ENCODE peak calls at places on chromosomes 11 and 22, in ten cellular contexts. I is NCI-H2107, H is activated T-cell treated with anti-CD3 and anti-CD28 coated beads for 24 hours, L is RPMI8226, R is GM20000, O is posterior cingulate gyrus, X is fibroblast of the aortic adventitia, U is NCI-H1092, G is iris pigment epithelial cell, Q is cardiac fibroblast. Y is an unnamed sample.

GRCh38 chr22:37418627-37419369 is 8.5 kb downstream of the ELFN2 start:
- DNase-seq in X (no peak), Q (no peak), U (no peak), O (peak), I (no peak), R (no peak), L (no peak), H (no peak), G (no peak), Y (no peak)

GRCh38 chr11:71499125-71499524 is 27.9 kb upstream of the KRTAP5-7 start:
- DNase-seq in G (no peak), U (no peak), I (no peak), O (peak), L (no peak), H (no peak), X (no peak), Q (no peak), R (no peak), Y (no peak)

GRCh38 chr22:23036684-23037428 is 33.5 kb upstream of the GNAZ start:
- DNase-seq in G (peak), Q (peak), H (no peak), U (no peak), R (no peak), X (peak), L (no peak), I (no peak), O (no peak), Y (no peak)

GRCh38 chr11:88604255-88604654 is 266.7 kb upstream of the CTSC start:
- DNase-seq in U (no peak), O (no peak), R (no peak), L (no peak), G (peak), I (no peak), H (no peak), X (peak), Q (peak), Y (no peak)

GRCh38 chr11:72786305-72787261 is 7.3 kb downstream of the STARD10 start:
- DNase-seq in H (no peak), X (no peak), O (peak), L (no peak), G (no peak), I (no peak), U (peak), Q (no peak), R (no peak), Y (no peak)

GRCh38 chr11:126914941-126915340 is 85.6 kb downstream of the KIRREL3 start:
- DNase-seq in L (no peak), Q (no peak), O (no peak), G (peak), R (no peak), I (no peak), H (no peak), X (peak), U (no peak), Y (no peak)

GRCh38 chr11:128328955-128329551 is 258.3 kb downstream of the ETS1 start:
- DNase-seq in Q (peak), R (no peak), I (no peak), X (no peak), O (no peak), U (no peak), G (no peak), L (no peak), H (no peak), Y (no peak)

GRCh38 chr11:74672332-74672955 is 58.8 kb downstream of the CHRDL2 start:
- DNase-seq in X (no peak), H (no peak), O (peak), G (peak), L (no peak), Q (peak), R (no peak), U (no peak), I (no peak), Y (no peak)

GRCh38 chr22:45707605-45708004 is 36.0 kb downstream of the ATXN10 start:
- DNase-seq in G (no peak), U (no peak), X (no peak), I (no peak), L (no peak), H (no peak), Q (no peak), R (no peak), O (no peak), Y (no peak)

GRCh38 chr11:45659818-45660160 is 5.6 kb downstream of the CHST1 start:
- DNase-seq in L (no peak), X (no peak), O (peak), I (no peak), Q (no peak), R (no peak), U (no peak), H (no peak), G (no peak), Y (no peak)

GRCh38 chr11:75399344-75400109 is at the start of gene RPS3:
- DNase-seq in I (peak), Q (peak), H (peak), X (peak), L (peak), G (peak), R (peak), U (peak), O (peak), Y (peak)

GRCh38 chr22:24510694-24511625 is 15.8 kb downstream of the UPB1 start:
- DNase-seq in H (no peak), U (no peak), O (peak), I (no peak), G (peak), R (no peak), L (peak), Q (peak), X (peak), Y (peak)

GRCh38 chr11:17986007-17986710 is 26.7 kb downstream of the SERGEF start:
- DNase-seq in H (no peak), L (no peak), I (no peak), Q (peak), X (peak), O (no peak), U (no peak), R (no peak), G (peak), Y (no peak)

GRCh38 chr22:17808688-17809403 is 34.6 kb upstream of the BID start:
- DNase-seq in O (no peak), L (no peak), I (peak), H (no peak), R (no peak), G (peak), Q (peak), U (no peak), X (no peak), Y (no peak)

GRCh38 chr11:11570823-11571222 is 51.0 kb downstream of the GALNT18 start:
- DNase-seq in O (no peak), U (no peak), H (no peak), L (no peak), Q (no peak), I (no peak), G (no peak), X (no peak), R (no peak), Y (no peak)

GRCh38 chr11:120566176-120566575 is 54.6 kb downstream of the GRIK4 start:
- DNase-seq in I (no peak), L (no peak), O (no peak), U (no peak), Q (peak), G (peak), H (no peak), X (no peak), R (no peak), Y (no peak)

GRCh38 chr11:79101736-79102135 is 339.1 kb downstream of the TENM4 start:
- DNase-seq in G (no peak), I (no peak), O (no peak), Q (no peak), X (peak), H (no peak), L (no peak), U (no peak), R (no peak), Y (no peak)

GRCh38 chr11:11814614-11815452 is 26.9 kb upstream of the USP47 start:
- DNase-seq in U (no peak), Q (no peak), I (no peak), X (no peak), R (no peak), G (no peak), H (no peak), O (no peak), L (no peak), Y (no peak)

GRCh38 chr22:42365942-42366660 is 66.1 kb downstream of the NFAM1 start:
- DNase-seq in R (no peak), U (peak), I (no peak), X (no peak), G (no peak), O (no peak), Q (no peak), L (no peak), H (no peak), Y (no peak)

GRCh38 chr11:612961-613300 is 2.8 kb downstream of the IRF7 start:
- DNase-seq in U (no peak), X (no peak), O (no peak), G (no peak), R (no peak), I (no peak), L (no peak), Q (no peak), H (no peak), Y (no peak)

GRCh38 chr22:19478086-19478392 is 954 bp downstream of the UFD1 start:
- DNase-seq in Q (peak), U (no peak), X (no peak), O (no peak), I (no peak), R (no peak), G (no peak), H (no peak), L (no peak), Y (no peak)

GRCh38 chr22:42792909-42793847 is 63.9 kb downstream of the ARFGAP3 start:
- DNase-seq in O (peak), H (no peak), I (no peak), R (no peak), Q (no peak), L (no peak), X (no peak), G (no peak), U (no peak), Y (no peak)

GRCh38 chr11:2789791-2790580 is 90.2 kb upstream of the KCNQ1OT1 start:
- DNase-seq in H (no peak), I (no peak), U (no peak), G (no peak), O (peak), R (no peak), X (no peak), Q (no peak), L (no peak), Y (peak)

GRCh38 chr22:47357493-47357892 is 595.0 kb downstream of the TBC1D22A start:
- DNase-seq in Q (no peak), R (no peak), U (no peak), G (no peak), L (no peak), O (no peak), X (no peak), I (no peak), H (no peak), Y (no peak)

GRCh38 chr11:110971110-110971509 is 258.9 kb upstream of the ARHGAP20 start:
- DNase-seq in H (no peak), R (no peak), L (no peak), O (no peak), U (no peak), G (peak), Q (peak), I (no peak), X (peak), Y (no peak)

GRCh38 chr11:66011239-66011784 is 496 bp upstream of the CST6 start:
- DNase-seq in H (no peak), U (no peak), R (peak), Q (peak), L (no peak), O (no peak), G (peak), I (no peak), X (peak), Y (no peak)

GRCh38 chr11:117189941-117190544 is 9.1 kb upstream of the TAGLN start:
- DNase-seq in G (no peak), U (no peak), L (no peak), Q (no peak), H (no peak), O (peak), R (no peak), X (no peak), I (no peak), Y (peak)

GRCh38 chr11:1938343-1939005 is 8.7 kb upstream of the MRPL23 start:
- DNase-seq in O (peak), X (no peak), R (no peak), L (no peak), U (no peak), H (no peak), G (no peak), Q (no peak), I (no peak), Y (no peak)

GRCh38 chr22:38935023-38935422 is 22.4 kb upstream of the APOBEC3A start:
- DNase-seq in Q (no peak), X (no peak), G (no peak), U (peak), R (no peak), L (peak), H (no peak), O (peak), I (peak), Y (peak)

GRCh38 chr11:70507466-70508230 is 109.3 kb downstream of the CTTN start:
- DNase-seq in Q (no peak), I (no peak), O (peak), X (no peak), L (no peak), R (no peak), G (no peak), U (no peak), H (no peak), Y (no peak)